ENCODE peak calls at places on chromosomes 4 and X, in four cellular contexts. D, L, J and Y are unnamed samples.

GRCh38 chr4:146132445-146132844 is 43.1 kb upstream of the LSM6 start:
- DNase-seq in L (peak), J (no peak), D (no peak), Y (no peak)

GRCh38 chr4:184416913-184417734 is 57.2 kb downstream of the IRF2 start:
- DNase-seq in J (no peak), D (no peak), L (peak), Y (no peak)

GRCh38 chrX:71565634-71566033 is 12.6 kb upstream of the GCNA start:
- DNase-seq in J (no peak), L (no peak), D (no peak), Y (no peak)

GRCh38 chrX:103774070-103774642 is 2.5 kb upstream of the PLP1 start:
- DNase-seq in D (no peak), J (peak), L (peak), Y (peak)

GRCh38 chrX:47502591-47503222 is 19.7 kb upstream of the ZNF41 start:
- DNase-seq in D (no peak), L (peak), J (no peak), Y (no peak)

GRCh38 chrX:15834827-15835595 is 19.6 kb downstream of the AP1S2 start:
- DNase-seq in D (no peak), J (peak), L (no peak), Y (no peak)

GRCh38 chrX:125205918-125206665 is 113.6 kb upstream of the TEX13C start:
- DNase-seq in J (peak), L (peak), D (no peak), Y (no peak)

GRCh38 chr4:101977096-101977495 is 186.6 kb downstream of the BANK1 start:
- DNase-seq in D (no peak), J (peak), L (peak), Y (peak)

GRCh38 chrX:109390556-109390955 is 91.3 kb downstream of the GUCY2F start:
- DNase-seq in L (no peak), J (no peak), D (no peak), Y (no peak)

GRCh38 chr4:179278647-179279046 is 1836.4 kb upstream of the AGA start:
- DNase-seq in L (no peak), D (no peak), J (no peak), Y (no peak)

GRCh38 chrX:100098660-100099375 is 311.3 kb downstream of the PCDH19 start:
- DNase-seq in D (no peak), L (peak), J (no peak), Y (no peak)

GRCh38 chrX:23888887-23889501 is 18.7 kb downstream of the APOO start:
- DNase-seq in J (no peak), D (no peak), L (peak), Y (no peak)

GRCh38 chr4:38015886-38016515 is 55.8 kb downstream of the PTTG2 start:
- DNase-seq in J (no peak), L (no peak), D (no peak), Y (no peak)

GRCh38 chrX:13837290-13837745 is 20.4 kb upstream of the GPM6B start:
- DNase-seq in D (no peak), J (no peak), L (no peak), Y (no peak)

GRCh38 chr4:8229341-8229975 is 30.4 kb downstream of the SH3TC1 start:
- DNase-seq in D (no peak), J (no peak), L (no peak), Y (no peak)

GRCh38 chr4:60384475-60384874 is 815.7 kb upstream of the ADGRL3 start:
- DNase-seq in L (no peak), J (no peak), D (no peak), Y (no peak)

GRCh38 chrX:12526296-12526695 is 264.9 kb upstream of the PRPS2 start:
- DNase-seq in D (no peak), L (no peak), J (no peak), Y (no peak)

GRCh38 chr4:140736669-140737343 is 19.4 kb downstream of the TBC1D9 start:
- DNase-seq in L (peak), J (no peak), D (no peak), Y (no peak)

GRCh38 chr4:101791189-101791572 is 651 bp downstream of the BANK1 start:
- DNase-seq in J (no peak), L (no peak), D (no peak), Y (no peak)

GRCh38 chrX:134898450-134898849 is 92.3 kb upstream of the SMIM10 start:
- DNase-seq in D (no peak), L (peak), J (no peak), Y (no peak)

GRCh38 chrX:39716802-39717540 is 380.8 kb downstream of the BCOR start:
- DNase-seq in J (no peak), L (no peak), D (no peak), Y (no peak)

GRCh38 chr4:119795986-119796578 is 167.5 kb upstream of the PDE5A start:
- DNase-seq in L (no peak), D (no peak), J (no peak), Y (no peak)

GRCh38 chrX:55839480-55839879 is 121.9 kb downstream of the RRAGB start:
- DNase-seq in D (no peak), L (no peak), J (peak), Y (no peak)

GRCh38 chr4:104901438-104901837 is 245.2 kb upstream of the TET2 start:
- DNase-seq in L (no peak), J (peak), D (no peak), Y (no peak)